ENCODE peak calls at places on chromosomes 3 and 15, in nine cellular contexts. U, T, Z, P, F, E, Y, H and S are unnamed samples.

GRCh38 chr15:44038801-44039200 is 156.3 kb downstream of the FRMD5 start:
- DNase-seq in U (no peak), T (peak; percentile 63), Z (peak; percentile 45), P (no peak), F (no peak), E (no peak), Y (no peak), H (no peak), S (no peak)

GRCh38 chr15:78046796-78047341 is 30.6 kb downstream of the TBC1D2B start:
- DNase-seq in U (no peak), T (no peak), Z (no peak), P (no peak), F (no peak), E (no peak), Y (no peak), H (no peak), S (no peak)

GRCh38 chr15:82315519-82316246 is 33.6 kb downstream of the GOLGA6L10 start:
- DNase-seq in U (no peak), T (no peak), Z (no peak), P (no peak), F (no peak), E (no peak), Y (no peak), H (no peak), S (no peak)

GRCh38 chr3:83928903-83929302 is 1029.9 kb upstream of the CADM2 start:
- DNase-seq in U (no peak), T (no peak), Z (no peak), P (no peak), F (no peak), E (no peak), Y (no peak), H (no peak), S (no peak)

GRCh38 chr15:31457631-31458526 is 131.2 kb downstream of the KLF13 start:
- DNase-seq in U (no peak), T (no peak), Z (no peak), P (no peak), F (no peak), E (no peak), Y (no peak), H (peak; percentile 40), S (peak; percentile 66)

GRCh38 chr3:83877909-83878308 is 1080.9 kb upstream of the CADM2 start:
- DNase-seq in U (peak; percentile 57), T (no peak), Z (no peak), P (no peak), F (no peak), E (no peak), Y (no peak), H (no peak), S (peak; percentile 11)

GRCh38 chr15:38048001-38048455 is 113.6 kb downstream of the TMCO5A start:
- DNase-seq in U (no peak), T (no peak), Z (no peak), P (no peak), F (no peak), E (no peak), Y (no peak), H (no peak), S (no peak)

GRCh38 chr15:75031773-75032302 is 8.4 kb downstream of the PPCDC start:
- DNase-seq in U (no peak), T (no peak), Z (no peak), P (no peak), F (no peak), E (no peak), Y (no peak), H (no peak), S (no peak)